ENCODE peak calls at places on chromosomes 2 and 18, in nine cellular contexts. C is tibial artery; L is neural progenitor cell; G is GM23338; W is esophagus muscularis mucosa; Y is foreskin fibroblast; R is CD4-positive, alpha-beta T cell; S is epithelial cell of esophagus; Q is endodermal cell. B is an unnamed sample.

GRCh38 chr18:7572837-7573236 is 5.7 kb downstream of the PTPRM start:
- DNase-seq in R (no peak), C (no peak), Q (no peak), L (no peak), Y (no peak), W (no peak), G (no peak), S (no peak), B (no peak)

GRCh38 chr2:168494190-168494711 is 38.2 kb downstream of the CERS6 start:
- DNase-seq in G (peak), S (peak), Q (peak), C (no peak), R (no peak), L (peak), W (no peak), Y (no peak), B (peak)

GRCh38 chr2:20640411-20641122 is 10.3 kb downstream of the HS1BP3 start:
- DNase-seq in R (no peak), C (peak), Q (no peak), W (no peak), G (no peak), L (no peak), Y (no peak), S (no peak), B (no peak)

GRCh38 chr2:28347193-28347592 is 45.5 kb upstream of the FOSL2 start:
- DNase-seq in W (no peak), R (no peak), G (no peak), Y (no peak), Q (no peak), S (no peak), L (no peak), C (no peak), B (no peak)

GRCh38 chr2:146997945-146998344 is 846.9 kb upstream of the ACVR2A start:
- DNase-seq in C (no peak), R (no peak), L (no peak), G (no peak), S (no peak), Y (no peak), Q (no peak), W (no peak), B (no peak)

GRCh38 chr2:101808006-101808562 is 110.6 kb downstream of the MAP4K4 start:
- DNase-seq in R (no peak), W (no peak), C (no peak), S (no peak), L (no peak), G (peak), Q (peak), Y (no peak), B (no peak)

GRCh38 chr2:211611621-211612020 is 927.0 kb downstream of the ERBB4 start:
- DNase-seq in W (no peak), Y (no peak), Q (no peak), L (no peak), R (no peak), C (no peak), G (no peak), S (no peak), B (no peak)

GRCh38 chr18:31741096-31741735 is 19.5 kb downstream of the SLC25A52 start:
- DNase-seq in S (peak), R (peak), Y (no peak), G (peak), C (no peak), L (peak), Q (peak), W (no peak), B (peak)

GRCh38 chr2:186183406-186183805 is 302.7 kb upstream of the ZC3H15 start:
- DNase-seq in Q (no peak), S (no peak), Y (no peak), G (no peak), W (no peak), R (no peak), L (no peak), C (no peak), B (no peak)

GRCh38 chr2:206011795-206012194 is 74.2 kb downstream of the INO80D start:
- DNase-seq in S (peak), C (no peak), R (no peak), W (no peak), G (no peak), Y (no peak), Q (no peak), L (no peak), B (no peak)

GRCh38 chr2:77552956-77553355 is 30.8 kb upstream of the LRRTM4 start:
- DNase-seq in C (no peak), Q (no peak), L (peak), W (no peak), S (no peak), Y (no peak), G (no peak), R (no peak), B (no peak)

GRCh38 chr2:113894156-113894743 is 4.4 kb downstream of the ACTR3 start:
- DNase-seq in C (no peak), Y (peak), G (peak), R (no peak), W (no peak), Q (no peak), S (peak), L (no peak), B (no peak)

GRCh38 chr2:236744316-236745105 is 174.9 kb downstream of the ACKR3 start:
- DNase-seq in R (no peak), Q (no peak), S (no peak), Y (peak), C (no peak), W (no peak), L (no peak), G (no peak), B (no peak)

GRCh38 chr2:112161431-112162145 is 23.4 kb downstream of the FBLN7 start:
- DNase-seq in Q (peak), L (no peak), C (peak), G (no peak), S (no peak), Y (no peak), R (no peak), W (no peak), B (no peak)

GRCh38 chr18:23703057-23703986 is 14.1 kb downstream of the LAMA3 start:
- DNase-seq in S (peak), L (peak), C (no peak), Y (peak), W (no peak), G (peak), R (no peak), Q (no peak), B (peak)

GRCh38 chr2:8535821-8536685 is 145.8 kb upstream of the ID2 start:
- DNase-seq in W (no peak), L (no peak), C (peak), S (no peak), R (no peak), G (no peak), Q (no peak), Y (no peak), B (no peak)

GRCh38 chr2:180692322-180692721 is 288.1 kb upstream of the UBE2E3 start:
- DNase-seq in G (no peak), C (no peak), L (no peak), W (no peak), Q (no peak), S (peak), R (no peak), Y (no peak), B (no peak)

GRCh38 chr2:42171396-42171971 is 2.3 kb downstream of the EML4 start:
- DNase-seq in R (no peak), Q (no peak), Y (no peak), C (no peak), S (no peak), G (peak), W (no peak), L (peak), B (no peak)

GRCh38 chr18:35415511-35416427 is 38.6 kb upstream of the ZNF396 start:
- DNase-seq in L (no peak), R (no peak), Y (no peak), S (no peak), W (no peak), G (no peak), C (no peak), Q (no peak), B (no peak)

GRCh38 chr2:241999184-241999583 is 129.7 kb downstream of the RTP5 start:
- DNase-seq in C (peak), G (no peak), S (no peak), L (no peak), Y (no peak), R (no peak), W (no peak), Q (no peak), B (no peak)

GRCh38 chr2:234691226-234691600 is 194.3 kb upstream of the ARL4C start:
- DNase-seq in G (no peak), S (no peak), C (no peak), R (no peak), Q (peak), W (no peak), Y (no peak), L (no peak), B (no peak)

GRCh38 chr2:14601070-14601770 is 31.3 kb upstream of the LRATD1 start:
- DNase-seq in L (no peak), R (no peak), Y (no peak), G (no peak), S (peak), Q (no peak), W (no peak), C (no peak), B (no peak)

GRCh38 chr2:120669121-120669952 is 66.3 kb upstream of the GLI2 start:
- DNase-seq in Q (peak), W (no peak), R (no peak), L (peak), S (peak), Y (peak), C (no peak), G (peak), B (peak)

DNA sequence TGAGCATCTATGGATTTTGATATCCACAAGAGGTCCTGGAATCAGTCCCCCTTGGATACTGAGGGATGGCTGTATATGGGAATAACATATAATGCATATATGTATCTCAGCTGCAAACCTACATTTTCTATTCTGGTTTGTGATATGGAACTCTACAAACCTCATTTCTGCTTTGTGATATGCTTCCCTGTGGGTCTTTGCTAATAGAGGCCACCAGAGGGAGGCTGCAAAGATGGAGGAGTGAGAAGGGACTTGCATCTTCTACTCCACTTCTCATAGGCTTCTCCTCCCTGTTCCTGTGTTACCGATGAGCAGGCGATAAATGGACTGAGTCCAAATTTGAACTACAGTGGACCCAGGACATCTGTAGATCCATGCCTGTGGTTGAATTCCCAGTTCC is 37.8 kb downstream of the ARID5A start:
- DNase-seq in Q (no peak), R (no peak), G (no peak), W (no peak), L (no peak), C (no peak), Y (no peak), S (no peak), B (no peak)
- TF ChIP-seq CTCF in Q (peak), R (no peak), G (no peak), W (no peak), L (no peak), C (no peak), Y (peak), S (peak), B (no peak)

GRCh38 chr18:25669741-25670140 is 317.8 kb upstream of the ZNF521 start:
- DNase-seq in L (peak), R (no peak), Q (no peak), C (no peak), S (no peak), Y (no peak), W (no peak), G (peak), B (no peak)
- TF ChIP-seq CTCF in L (peak), R (no peak), Q (peak), C (peak), S (no peak), Y (peak), W (no peak), G (peak), B (no peak)

GRCh38 chr18:76274470-76275289 is 220.4 kb downstream of the ZNF516 start:
- DNase-seq in C (no peak), S (no peak), Q (peak), G (peak), W (no peak), R (no peak), L (peak), Y (no peak), B (peak)
- TF ChIP-seq CTCF in C (peak), S (peak), Q (peak), G (peak), W (no peak), R (no peak), L (peak), Y (no peak), B (no peak)

DNA sequence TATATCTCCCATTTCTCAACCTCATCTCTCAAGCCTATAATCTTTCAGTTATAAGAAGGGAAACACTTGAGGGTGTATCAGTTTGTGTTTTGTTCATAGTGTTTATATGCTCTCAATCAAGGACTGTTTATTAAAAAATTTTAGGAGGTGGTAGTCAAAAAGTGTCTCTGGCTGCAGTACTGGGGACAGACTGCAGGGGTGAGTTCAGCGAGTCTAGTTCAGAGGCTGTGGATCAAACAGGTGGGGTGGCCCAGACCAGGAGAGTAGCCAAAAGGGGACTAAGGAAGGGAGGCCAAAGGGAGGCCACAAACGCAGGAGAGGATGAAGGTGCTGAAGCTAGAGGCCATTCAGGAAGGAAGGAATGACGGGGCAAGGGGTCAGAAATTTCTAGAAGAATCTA is 136.3 kb downstream of the MSH2 start:
- DNase-seq in L (no peak), C (no peak), G (peak), Y (no peak), Q (no peak), R (no peak), W (no peak), S (no peak), B (no peak)
- TF ChIP-seq CTCF in L (peak), C (no peak), G (peak), Y (no peak), Q (peak), R (no peak), W (no peak), S (peak), B (peak)

GRCh38 chr18:41756141-41756540 is 198.9 kb upstream of the PIK3C3 start:
- DNase-seq in C (no peak), G (peak), S (no peak), W (no peak), R (no peak), L (no peak), Q (no peak), Y (no peak), B (no peak)
- TF ChIP-seq CTCF in C (no peak), G (no peak), S (no peak), W (no peak), R (no peak), L (no peak), Q (no peak), Y (no peak), B (no peak)

DNA sequence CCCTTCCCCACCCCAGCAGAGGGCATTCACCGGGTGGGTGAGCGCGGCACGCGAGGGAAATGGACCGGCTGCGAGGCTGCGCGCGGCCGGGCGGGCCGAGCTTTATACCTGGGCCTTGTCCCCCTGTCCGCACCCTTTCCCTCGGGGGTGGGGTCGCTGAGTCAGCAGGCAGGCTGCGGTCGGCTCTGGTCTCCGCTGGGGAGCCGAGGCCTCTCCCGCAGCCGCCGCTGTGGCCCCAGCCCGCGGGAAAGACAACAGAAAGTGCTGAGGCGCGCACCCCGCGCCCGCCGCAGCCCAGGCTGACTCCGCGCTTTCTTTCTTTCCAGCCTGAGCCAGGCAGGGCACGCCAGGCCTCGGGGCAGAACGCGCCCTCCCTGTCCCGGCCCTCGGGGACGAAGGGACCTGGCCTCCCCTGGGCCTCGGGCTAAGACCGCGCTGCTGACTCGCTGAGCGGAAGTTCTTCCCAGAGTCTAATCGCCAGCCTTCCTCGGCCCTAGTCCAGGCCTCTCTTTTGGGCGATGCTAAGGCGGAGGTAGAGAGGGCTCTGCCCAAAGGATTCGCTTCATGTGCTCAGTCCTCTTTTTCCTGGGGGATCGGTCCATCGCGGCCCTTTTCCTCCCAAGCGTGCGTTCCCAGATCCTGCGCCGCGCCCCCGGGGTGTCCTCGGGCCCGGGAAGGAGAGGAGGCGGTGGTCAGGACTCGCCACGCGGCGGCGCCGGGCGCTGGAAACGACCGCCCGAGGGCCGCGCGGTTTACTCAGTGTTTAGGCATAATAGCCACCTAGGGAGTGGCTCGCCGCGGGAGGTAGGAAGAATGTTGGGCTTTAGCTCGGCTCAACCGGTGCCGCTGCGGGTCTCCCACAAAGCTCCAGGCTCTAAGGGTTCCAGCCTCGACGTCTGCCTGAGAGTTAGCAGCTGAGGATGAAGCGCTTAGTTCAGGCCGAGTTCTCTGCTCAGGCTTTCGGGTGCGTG is at the start of gene CRYBA2:
- DNase-seq in W (no peak), L (peak), Y (no peak), Q (peak), G (peak), C (no peak), S (peak), R (no peak), B (peak)
- TF ChIP-seq CTCF in W (no peak), L (peak), Y (no peak), Q (peak), G (no peak), C (no peak), S (no peak), R (no peak), B (no peak)

GRCh38 chr2:207767461-207768167 is 2.1 kb downstream of the FZD5 start:
- DNase-seq in Y (no peak), W (no peak), G (peak), S (peak), L (peak), Q (peak), R (no peak), C (peak), B (peak)
- TF ChIP-seq CTCF in Y (peak), W (peak), G (peak), S (peak), L (peak), Q (peak), R (no peak), C (no peak), B (no peak)

GRCh38 chr18:61333746-61334490 is 688 bp downstream of the CDH20 start:
- DNase-seq in S (no peak), C (no peak), Q (peak), R (no peak), Y (no peak), L (peak), W (no peak), G (peak), B (peak)
- TF ChIP-seq CTCF in S (no peak), C (no peak), Q (peak), R (no peak), Y (no peak), L (no peak), W (no peak), G (no peak), B (no peak)